ENCODE peak calls at places on chromosomes 3 and 15, in nine cellular contexts. X is progenitor cell of endocrine pancreas, M is natural killer cell, V is uterus, S is Caco-2, B is fibroblast of lung, R is breast epithelium, L is AG10803, E is Calu3. J is an unnamed sample.

GRCh38 chr3:142088522-142088921 is 60.8 kb downstream of the TFDP2 start:
- DNase-seq in M (no peak), X (no peak), L (peak), E (peak), V (no peak), R (no peak), S (peak), B (peak), J (no peak)

GRCh38 chr3:110519066-110519465 is 552.5 kb upstream of the NECTIN3 start:
- DNase-seq in L (peak), M (no peak), R (no peak), B (no peak), E (no peak), X (no peak), S (no peak), V (no peak), J (no peak)

GRCh38 chr15:31607656-31608055 is 281.0 kb downstream of the KLF13 start:
- DNase-seq in L (peak), B (no peak), X (no peak), E (no peak), R (no peak), S (no peak), V (no peak), M (no peak), J (no peak)

GRCh38 chr3:10010546-10011465 is 15.4 kb upstream of the FANCD2 start:
- DNase-seq in B (peak), E (peak), M (peak), L (peak), V (peak), R (peak), X (peak), S (peak), J (peak)

GRCh38 chr15:79678032-79678701 is 218.6 kb downstream of the MTHFS start:
- DNase-seq in L (no peak), E (no peak), S (no peak), R (no peak), X (no peak), B (no peak), M (no peak), V (no peak), J (no peak)

GRCh38 chr3:160279657-160280056 is 54.4 kb downstream of the C3orf80 start:
- DNase-seq in L (no peak), S (no peak), X (no peak), B (no peak), R (no peak), V (no peak), M (no peak), E (no peak), J (no peak)

GRCh38 chr3:157219215-157219614 is 59.3 kb upstream of the CCNL1 start:
- DNase-seq in V (no peak), R (no peak), B (no peak), X (no peak), S (no peak), E (no peak), L (no peak), M (no peak), J (no peak)

GRCh38 chr3:10552631-10552943 is 47.2 kb upstream of the ATP2B2 start:
- DNase-seq in S (no peak), V (no peak), M (no peak), B (no peak), L (no peak), X (no peak), R (peak), E (no peak), J (peak)

GRCh38 chr3:196207159-196207832 is 3.9 kb downstream of the ZDHHC19 start:
- DNase-seq in V (no peak), X (no peak), S (no peak), E (peak), R (no peak), B (no peak), M (peak), L (no peak), J (no peak)

GRCh38 chr15:57667171-57667924 is 39.2 kb upstream of the POLR2M start:
- DNase-seq in S (peak), M (no peak), E (peak), L (peak), R (no peak), B (peak), V (peak), X (no peak), J (no peak)
- TF ChIP-seq CTCF in S (peak), M (no peak), E (no peak), L (peak), R (peak), B (peak), V (peak), X (peak), J (no peak)

GRCh38 chr3:134059680-134060560 is 30.2 kb upstream of the SLCO2A1 start:
- DNase-seq in B (peak), V (no peak), R (no peak), X (no peak), E (no peak), L (peak), S (peak), M (no peak), J (no peak)
- TF ChIP-seq CTCF in B (peak), V (no peak), R (no peak), X (no peak), E (no peak), L (no peak), S (no peak), M (no peak), J (no peak)

GRCh38 chr3:11661827-11662226 is 18.1 kb upstream of the VGLL4 start:
- DNase-seq in V (no peak), L (peak), E (no peak), S (no peak), R (no peak), M (no peak), X (no peak), B (peak), J (no peak)

GRCh38 chr3:11665331-11665730 is 21.6 kb upstream of the VGLL4 start:
- DNase-seq in E (no peak), B (no peak), V (no peak), X (no peak), S (no peak), R (no peak), M (no peak), L (no peak), J (no peak)

GRCh38 chr3:11661052-11661656 is 17.4 kb upstream of the VGLL4 start:
- DNase-seq in X (no peak), R (no peak), V (no peak), E (no peak), M (no peak), S (no peak), B (no peak), L (no peak), J (no peak)

GRCh38 chr3:11660242-11660641 is 16.5 kb upstream of the VGLL4 start:
- DNase-seq in L (no peak), X (no peak), E (no peak), S (no peak), B (no peak), M (no peak), R (no peak), V (no peak), J (no peak)

DNA sequence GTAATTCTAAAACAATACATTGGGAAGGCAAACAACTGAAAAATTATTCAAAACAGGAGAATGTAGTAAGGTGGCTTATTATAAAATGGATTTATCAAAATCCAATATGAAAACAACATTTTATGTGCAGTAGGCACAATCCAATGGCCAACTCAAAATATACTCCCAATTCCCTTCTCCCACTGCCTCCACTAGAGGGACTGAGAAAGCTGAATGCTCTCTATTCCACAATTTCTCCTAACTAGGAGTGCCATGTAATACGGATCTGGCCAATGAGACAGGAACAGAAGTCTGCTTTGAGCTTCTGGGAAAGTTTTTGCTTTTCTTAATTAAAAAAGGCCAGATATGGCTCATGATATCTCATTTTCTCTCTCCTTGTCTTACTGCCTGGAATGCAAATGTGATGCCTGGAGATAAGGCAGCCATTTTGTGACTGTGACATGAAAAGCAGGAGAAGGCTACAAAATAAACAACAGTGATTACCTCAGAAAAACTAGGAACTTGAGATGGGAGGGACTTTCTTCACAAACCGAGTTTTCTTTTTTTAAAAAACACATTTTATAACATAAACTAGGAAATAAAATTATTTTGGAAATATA is 18.8 kb upstream of the VGLL4 start:
- DNase-seq in X (no peak), V (no peak), E (no peak), S (no peak), B (peak), M (no peak), R (no peak), L (peak), J (no peak)
- TF ChIP-seq CTCF in X (peak), V (no peak), E (no peak), S (peak), B (peak), M (no peak), R (no peak), L (peak), J (no peak)

GRCh38 chr3:64888840-64889239 is 201.0 kb upstream of the ADAMTS9 start:
- DNase-seq in R (no peak), L (no peak), E (no peak), B (no peak), X (no peak), V (no peak), S (no peak), M (no peak), J (no peak)

GRCh38 chr3:64888165-64888564 is 200.4 kb upstream of the ADAMTS9 start:
- DNase-seq in S (no peak), M (no peak), E (no peak), B (no peak), X (no peak), V (no peak), R (no peak), L (peak), J (no peak)

GRCh38 chr3:64889991-64890390 is 202.2 kb upstream of the ADAMTS9 start:
- DNase-seq in E (no peak), X (no peak), L (no peak), V (peak), B (no peak), M (no peak), S (no peak), R (no peak), J (no peak)

GRCh38 chr3:64892664-64893309 is 205.0 kb upstream of the ADAMTS9 start:
- DNase-seq in L (no peak), V (no peak), X (no peak), M (no peak), S (no peak), B (no peak), R (no peak), E (no peak), J (no peak)

GRCh38 chr3:64890466-64890865 is 202.7 kb upstream of the ADAMTS9 start:
- DNase-seq in R (no peak), M (no peak), V (no peak), B (no peak), E (no peak), X (no peak), L (no peak), S (no peak), J (no peak)
- TF ChIP-seq CTCF in R (no peak), M (no peak), V (no peak), B (no peak), E (no peak), X (no peak), L (no peak), S (no peak), J (no peak)

GRCh38 chr3:101851072-101851471 is 1.8 kb downstream of the NFKBIZ start:
- DNase-seq in M (no peak), X (no peak), E (no peak), S (no peak), L (no peak), R (no peak), V (no peak), B (no peak), J (no peak)

GRCh38 chr3:101848754-101849713 is at the start of gene NFKBIZ:
- DNase-seq in S (peak), M (peak), B (peak), R (peak), L (peak), X (peak), V (peak), E (peak), J (peak)

GRCh38 chr3:101850327-101851048 is 1.2 kb downstream of the NFKBIZ start:
- DNase-seq in S (no peak), E (no peak), X (no peak), V (no peak), M (peak), B (peak), L (peak), R (no peak), J (peak)

GRCh38 chr3:101848326-101848725 is 988 bp upstream of the NFKBIZ start:
- DNase-seq in X (no peak), E (no peak), M (no peak), S (no peak), B (no peak), V (no peak), L (no peak), R (no peak), J (no peak)

DNA sequence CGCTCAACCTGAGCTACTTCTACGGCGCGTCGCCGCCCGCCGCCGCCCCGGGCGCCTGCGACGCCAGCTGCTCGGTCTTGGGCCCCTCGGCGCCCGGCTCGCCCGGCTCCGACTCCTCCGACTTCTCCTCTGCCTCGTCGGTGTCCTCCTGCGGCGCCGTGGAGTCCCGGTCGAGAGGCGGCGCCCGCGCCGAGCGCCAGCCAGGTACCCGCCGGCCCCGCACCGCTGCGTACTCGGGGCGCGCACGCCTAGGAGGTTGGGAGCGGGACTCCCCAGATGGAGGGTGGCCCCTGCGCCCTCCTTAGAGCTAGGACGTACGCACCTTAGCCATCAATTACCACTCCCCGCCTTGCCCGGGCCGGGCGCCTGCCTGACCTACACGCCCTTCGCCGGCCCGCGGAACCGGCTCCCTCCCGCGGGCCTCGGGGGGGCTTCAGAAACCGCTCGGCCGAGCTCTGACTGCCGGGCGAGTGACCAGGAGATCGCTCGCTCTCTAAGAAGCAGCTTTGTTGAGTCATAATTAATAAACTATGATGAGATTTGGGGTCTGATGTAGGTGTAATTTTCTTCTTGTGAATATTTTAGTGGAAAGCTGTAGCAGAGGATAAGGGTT is 506 bp downstream of the NFKBIZ start:
- DNase-seq in X (peak), R (no peak), V (peak), S (no peak), B (no peak), L (no peak), E (no peak), M (peak), J (peak)
- TF ChIP-seq CTCF in X (peak), R (no peak), V (no peak), S (no peak), B (no peak), L (no peak), E (no peak), M (no peak), J (no peak)

GRCh38 chr3:117927831-117928230 is 1106.8 kb downstream of the IGSF11 start:
- DNase-seq in E (no peak), L (no peak), S (no peak), M (no peak), B (peak), V (no peak), R (no peak), X (no peak), J (no peak)

GRCh38 chr3:117936159-117936558 is 1098.5 kb downstream of the IGSF11 start:
- DNase-seq in M (no peak), R (no peak), S (no peak), L (no peak), B (no peak), E (no peak), X (no peak), V (no peak), J (no peak)

GRCh38 chr3:117928836-117929235 is 1105.8 kb downstream of the IGSF11 start:
- DNase-seq in X (no peak), S (no peak), M (no peak), E (no peak), R (no peak), L (no peak), V (no peak), B (no peak), J (no peak)

GRCh38 chr3:117926819-117927218 is 1107.8 kb downstream of the IGSF11 start:
- DNase-seq in E (no peak), X (no peak), M (no peak), S (no peak), B (no peak), R (no peak), L (no peak), V (no peak), J (no peak)

DNA sequence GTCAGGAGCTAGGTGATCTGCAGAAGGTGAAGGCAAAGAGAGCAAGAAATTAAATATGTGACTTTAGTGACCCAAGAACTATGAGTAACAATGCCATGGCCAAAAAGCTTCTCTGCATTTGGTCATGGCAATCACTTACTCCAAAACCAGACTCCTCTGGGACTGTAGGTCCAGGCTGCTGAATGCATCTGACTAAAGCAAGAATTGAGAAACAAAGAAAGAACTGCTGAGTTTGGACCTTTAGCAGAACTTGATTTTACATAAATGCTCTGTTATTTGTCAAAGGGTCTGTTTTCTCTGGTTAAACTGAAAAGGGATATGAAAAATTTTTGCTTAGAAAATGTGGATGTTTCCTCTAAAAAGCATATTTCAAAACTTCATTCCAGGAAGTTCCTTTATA is 1102.2 kb downstream of the IGSF11 start:
- DNase-seq in M (no peak), S (no peak), V (no peak), B (no peak), E (no peak), R (no peak), L (no peak), X (no peak), J (no peak)
- TF ChIP-seq CTCF in M (no peak), S (no peak), V (no peak), B (no peak), E (no peak), R (no peak), L (no peak), X (no peak), J (no peak)

DNA sequence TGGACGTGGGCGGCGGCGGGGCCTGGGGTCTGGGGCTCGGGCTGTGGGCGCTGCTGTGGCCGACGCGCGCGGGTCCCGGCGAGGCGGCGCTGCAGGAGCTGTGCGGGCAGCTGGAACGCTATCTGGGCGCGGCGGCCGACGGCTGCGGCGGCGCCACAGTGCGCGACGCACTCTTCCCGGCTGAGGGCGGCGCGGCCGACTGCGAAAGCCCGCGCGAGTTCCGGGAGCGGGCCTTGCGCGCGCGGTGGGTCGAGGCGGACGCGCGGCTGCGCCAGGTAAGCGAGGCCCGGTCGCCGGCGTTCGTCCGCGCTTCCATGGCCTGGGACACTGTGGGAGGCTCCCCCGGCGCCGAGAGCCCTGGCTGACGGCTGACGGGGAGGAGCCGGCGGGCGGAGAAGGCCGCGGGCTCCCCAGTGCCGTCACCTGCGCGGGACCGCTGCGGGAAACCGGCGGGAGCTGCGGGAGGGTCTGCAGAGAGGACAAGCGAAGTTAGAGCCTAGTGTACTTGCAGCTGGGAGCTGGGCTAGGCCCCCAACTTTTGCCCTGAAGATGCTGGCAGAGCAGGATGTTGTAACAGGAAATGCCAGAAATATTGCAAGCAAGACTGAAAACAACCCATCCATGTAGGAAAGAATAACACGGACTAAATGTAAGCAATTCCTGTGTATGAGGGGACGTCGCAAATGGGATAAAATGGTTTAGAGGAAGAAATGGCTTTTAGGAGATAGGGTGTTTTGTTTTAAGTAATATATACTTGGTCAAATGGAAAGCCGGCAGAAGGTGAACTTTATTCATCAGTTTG is 834 bp downstream of the WHAMM start:
- DNase-seq in S (peak), R (no peak), V (peak), E (peak), M (peak), L (peak), X (peak), B (peak), J (peak)
- TF ChIP-seq CTCF in S (no peak), R (no peak), V (no peak), E (no peak), M (no peak), L (no peak), X (no peak), B (no peak), J (no peak)

DNA sequence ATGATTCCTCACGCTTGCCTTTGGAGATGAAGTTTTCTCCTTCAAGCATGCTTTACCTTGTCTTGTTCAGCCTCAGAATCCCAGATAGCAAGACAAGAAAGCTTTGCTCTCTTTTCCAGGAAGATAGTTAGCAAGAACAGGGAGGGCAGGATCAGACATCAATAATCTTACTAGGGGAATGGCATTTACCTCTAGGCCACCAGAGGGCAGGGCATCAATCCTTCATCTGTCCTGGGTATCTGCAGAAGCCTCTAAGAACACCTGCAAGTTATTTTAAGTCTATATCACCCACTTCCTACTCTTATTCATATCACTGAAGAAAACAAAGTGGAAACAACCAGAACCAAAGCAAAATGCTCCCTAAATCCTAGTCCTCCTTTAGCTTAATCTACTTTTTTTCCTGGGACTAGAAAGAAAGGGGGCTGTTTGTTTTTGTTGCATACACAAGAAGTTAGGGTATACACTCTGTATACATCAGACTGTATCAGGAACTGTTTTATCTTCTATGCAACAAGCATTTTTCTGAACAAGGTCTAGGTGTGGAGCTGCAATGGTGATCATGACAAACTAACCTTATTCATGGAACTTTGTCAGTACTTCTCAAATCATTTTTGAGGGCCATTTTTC is 862.5 kb downstream of the CADM2 start:
- DNase-seq in X (no peak), B (peak), L (no peak), M (no peak), E (peak), V (no peak), S (no peak), R (no peak), J (peak)
- TF ChIP-seq CTCF in X (peak), B (peak), L (no peak), M (no peak), E (peak), V (no peak), S (peak), R (peak), J (no peak)

J was measured in activated CD8-positive, alpha-beta T cell treated with anti-CD3 and anti-CD28 coated beads for 36 hours.